ENCODE peak calls at places on chromosomes 12 and 14, in six cellular contexts. M, P, D, N, L and W are unnamed samples.

GRCh38 chr12:98745578-98746391 is 100.7 kb downstream of the APAF1 start:
- DNase-seq in M (no peak), P (no peak), D (no peak), N (no peak), L (peak), W (no peak)

GRCh38 chr12:40068416-40068815 is 37.5 kb downstream of the SLC2A13 start:
- DNase-seq in M (no peak), P (no peak), D (no peak), N (no peak), L (no peak), W (no peak)

GRCh38 chr12:110564471-110564991 is 18.6 kb downstream of the PPTC7 start:
- DNase-seq in M (no peak), P (no peak), D (no peak), N (no peak), L (no peak), W (no peak)

GRCh38 chr12:67070307-67070600 is 198.9 kb upstream of the CAND1 start:
- DNase-seq in M (no peak), P (no peak), D (no peak), N (no peak), L (no peak), W (no peak)

GRCh38 chr14:32068708-32069107 is 8.4 kb upstream of the ARHGAP5 start:
- DNase-seq in M (no peak), P (no peak), D (no peak), N (no peak), L (no peak), W (no peak)

GRCh38 chr12:63319936-63320633 is 169.1 kb upstream of the AVPR1A start:
- DNase-seq in M (no peak), P (no peak), D (no peak), N (no peak), L (no peak), W (no peak)

GRCh38 chr12:92951006-92951405 is 21.9 kb upstream of the EEA1 start:
- DNase-seq in M (no peak), P (no peak), D (no peak), N (no peak), L (no peak), W (no peak)

GRCh38 chr14:103118663-103119404 is 4.4 kb upstream of the TNFAIP2 start:
- DNase-seq in M (no peak), P (no peak), D (peak), N (no peak), L (no peak), W (no peak)

GRCh38 chr12:18242380-18243089 is 18.8 kb upstream of the PIK3C2G start:
- DNase-seq in M (no peak), P (no peak), D (no peak), N (no peak), L (no peak), W (no peak)

GRCh38 chr14:61470261-61470953 is 149.0 kb downstream of the PRKCH start:
- DNase-seq in M (no peak), P (peak), D (peak), N (peak), L (peak), W (peak)

GRCh38 chr14:29898470-29898869 is 29.2 kb downstream of the PRKD1 start:
- DNase-seq in M (no peak), P (no peak), D (no peak), N (no peak), L (no peak), W (no peak)

GRCh38 chr14:58517592-58517991 is 90.1 kb downstream of the KIAA0586 start:
- DNase-seq in M (no peak), P (no peak), D (no peak), N (no peak), L (no peak), W (no peak)

GRCh38 chr12:54700301-54700700 is 52.1 kb upstream of the DCD start:
- DNase-seq in M (no peak), P (no peak), D (no peak), N (no peak), L (no peak), W (no peak)

GRCh38 chr12:50639721-50640120 is 124.2 kb upstream of the ATF1 start:
- DNase-seq in M (no peak), P (no peak), D (no peak), N (no peak), L (no peak), W (no peak)

GRCh38 chr12:84069079-84069661 is 843.4 kb downstream of the SLC6A15 start:
- DNase-seq in M (no peak), P (no peak), D (no peak), N (no peak), L (peak), W (no peak)

GRCh38 chr14:88838015-88838414 is 13.6 kb downstream of the TTC8 start:
- DNase-seq in M (no peak), P (no peak), D (no peak), N (no peak), L (no peak), W (no peak)

GRCh38 chr12:120194534-120195395 is at the start of gene GCN1:
- DNase-seq in M (peak), P (peak), D (peak), N (peak), L (peak), W (peak)

GRCh38 chr14:24243336-24243836 is 963 bp upstream of the TINF2 start:
- DNase-seq in M (no peak), P (no peak), D (peak), N (no peak), L (no peak), W (no peak)

GRCh38 chr14:66395300-66395699 is 90.9 kb upstream of the CCDC196 start:
- DNase-seq in M (no peak), P (no peak), D (peak), N (no peak), L (no peak), W (no peak)

GRCh38 chr12:132614861-132615578 is 3.6 kb upstream of the P2RX2 start:
- DNase-seq in M (peak), P (no peak), D (peak), N (peak), L (peak), W (peak)

GRCh38 chr12:51171884-51172514 is 936 bp downstream of the TFCP2 start:
- DNase-seq in M (no peak), P (no peak), D (peak), N (no peak), L (peak), W (no peak)

GRCh38 chr14:89924224-89924623 is 30.3 kb downstream of the EFCAB11 start:
- DNase-seq in M (no peak), P (no peak), D (no peak), N (no peak), L (no peak), W (no peak)

GRCh38 chr12:127677537-127678131 is 589.3 kb upstream of the TMEM132C start:
- DNase-seq in M (peak), P (peak), D (peak), N (peak), L (peak), W (peak)

GRCh38 chr14:99508896-99509629 is 27.9 kb downstream of the CCNK start:
- DNase-seq in M (no peak), P (no peak), D (no peak), N (no peak), L (no peak), W (no peak)
- TF ChIP-seq CTCF in M (no peak), P (no peak), D (no peak), N (no peak), L (no peak), W (no peak)

GRCh38 chr12:82517027-82517426 is 158.7 kb downstream of the METTL25 start:
- DNase-seq in M (no peak), P (no peak), D (peak), N (no peak), L (peak), W (no peak)
- TF ChIP-seq CTCF in M (no peak), P (peak), D (peak), N (peak), L (peak), W (peak)

DNA sequence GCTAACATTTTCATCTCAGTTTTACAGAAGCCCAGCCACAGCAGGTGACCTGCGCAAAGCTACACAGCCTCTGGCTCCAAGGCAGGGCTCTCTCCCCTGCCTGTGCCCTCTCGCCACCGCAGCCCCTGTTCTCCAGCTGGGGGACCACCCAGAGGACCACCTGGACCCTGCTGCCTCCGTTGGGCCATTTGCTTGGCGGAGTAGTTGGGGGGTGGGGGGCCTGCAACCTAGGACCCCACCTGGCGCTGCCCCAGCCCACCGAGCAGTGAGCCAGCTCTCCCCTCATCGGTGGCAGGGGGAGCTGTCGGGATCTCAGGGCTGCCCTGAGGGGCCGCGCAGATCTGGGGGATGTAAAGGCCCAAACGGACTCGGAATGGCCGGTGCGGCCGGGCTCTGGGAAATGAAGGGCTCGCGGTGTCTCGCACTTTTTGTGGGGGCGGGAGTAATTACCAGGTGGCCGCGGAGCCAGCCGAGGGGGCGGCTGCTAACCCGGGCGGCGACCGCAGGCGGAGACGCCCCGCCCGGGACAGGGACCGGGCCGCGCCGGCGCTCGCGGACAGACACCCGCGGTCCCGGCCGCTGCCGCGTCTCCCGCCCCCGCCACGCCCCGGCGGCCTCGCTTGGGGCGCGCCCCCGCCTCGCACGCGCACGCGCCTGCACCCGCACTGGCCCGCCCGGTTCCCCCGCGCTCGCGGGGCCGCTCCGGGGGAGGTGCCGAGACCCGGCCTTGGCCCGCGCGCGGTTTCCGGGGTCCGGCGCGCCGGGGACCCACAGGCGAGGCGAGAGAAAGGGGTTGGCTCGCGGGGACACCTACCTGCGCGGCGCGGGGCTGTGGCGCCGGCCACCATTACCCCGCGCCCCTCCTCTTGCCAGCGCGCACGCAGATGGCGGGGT is 8.6 kb upstream of the GPR68 start:
- DNase-seq in M (no peak), P (no peak), D (peak), N (no peak), L (no peak), W (no peak)
- TF ChIP-seq CTCF in M (no peak), P (peak), D (no peak), N (peak), L (no peak), W (no peak)

GRCh38 chr12:99810718-99811593 is 163.4 kb downstream of the GARIN6 start:
- DNase-seq in M (no peak), P (no peak), D (peak), N (peak), L (peak), W (no peak)
- TF ChIP-seq CTCF in M (peak), P (peak), D (no peak), N (peak), L (peak), W (peak)

GRCh38 chr12:49558526-49558925 is 9.4 kb downstream of the MCRS1 start:
- DNase-seq in M (no peak), P (no peak), D (no peak), N (no peak), L (no peak), W (no peak)

GRCh38 chr12:49557187-49557916 is 10.6 kb downstream of the MCRS1 start:
- DNase-seq in M (no peak), P (no peak), D (no peak), N (no peak), L (no peak), W (no peak)

GRCh38 chr12:49559011-49559675 is 8.8 kb downstream of the MCRS1 start:
- DNase-seq in M (no peak), P (no peak), D (no peak), N (no peak), L (no peak), W (no peak)

GRCh38 chr12:49556391-49557186 is 11.4 kb downstream of the MCRS1 start:
- DNase-seq in M (no peak), P (no peak), D (no peak), N (no peak), L (no peak), W (no peak)

GRCh38 chr12:49557917-49558215 is 10.1 kb downstream of the MCRS1 start:
- DNase-seq in M (no peak), P (no peak), D (no peak), N (no peak), L (no peak), W (no peak)
- TF ChIP-seq CTCF in M (no peak), P (peak), D (no peak), N (peak), L (peak), W (no peak)